ENCODE peak calls at places on chromosomes 1 and 21, in nine cellular contexts. O is stimulated activated effector memory CD8-positive, alpha-beta T cell treated with anti-CD3 and anti-CD28 coated beads, Interleukin-12 subunit alpha, Interleukin-12 subunit beta, amount 100 ng/mL, for 72 hours; J is CD4-positive, CD25-positive, alpha-beta regulatory T cell; Q is GM12865; W is activated T-cell treated with anti-CD3 and anti-CD28 coated beads, Interleukin-2, amount 50 U/mL, for 24 hours; T is AG09319; L is NCI-H1930; E is posterior vena cava; F is stimulated activated CD4-positive, alpha-beta T cell treated with anti-CD3 and anti-CD28 coated beads, TNF-alpha, amount 100 ng/mL, for 48 hours. P is an unnamed sample.
A peak's percentile ranks its signal among the peaks of the same experiment; 100 is the strongest.

GRCh38 chr1:33866286-33866685 is 2.4 kb downstream of the HMGB4 start:
- DNase-seq in Q (no peak), O (no peak), J (no peak), F (no peak), L (no peak), E (no peak), W (no peak), T (peak; percentile 46), P (no peak)

GRCh38 chr1:86649618-86650017 is 54.8 kb upstream of the SH3GLB1 start:
- DNase-seq in O (no peak), J (no peak), L (no peak), F (no peak), Q (no peak), T (no peak), W (no peak), E (no peak), P (no peak)

GRCh38 chr1:89821322-89822108 is 683 bp downstream of the LRRC8D start:
- DNase-seq in T (no peak), W (peak; percentile 80), L (peak; percentile 36), Q (peak; percentile 79), F (peak; percentile 54), E (peak; percentile 86), J (peak; percentile 48), O (peak; percentile 82), P (peak; percentile 69)

GRCh38 chr1:18176619-18177018 is 69.0 kb downstream of the IGSF21 start:
- DNase-seq in J (no peak), F (no peak), W (no peak), L (no peak), E (no peak), T (no peak), Q (no peak), O (no peak), P (no peak)

GRCh38 chr1:52306227-52307006 is 59.6 kb downstream of the CC2D1B start:
- DNase-seq in L (no peak), O (no peak), T (no peak), E (no peak), F (no peak), Q (no peak), W (no peak), J (no peak), P (no peak)

GRCh38 chr1:197614916-197615692 is 160.2 kb downstream of the DENND1B start:
- DNase-seq in F (peak; percentile 9), E (no peak), Q (peak; percentile 52), J (no peak), O (no peak), L (no peak), T (no peak), W (peak; percentile 29), P (peak; percentile 6)

GRCh38 chr1:108130812-108131211 is 69.3 kb downstream of the SLC25A24 start:
- DNase-seq in O (no peak), E (no peak), J (no peak), W (no peak), F (no peak), T (no peak), L (no peak), Q (no peak), P (no peak)

GRCh38 chr1:116711061-116711582 is 43.1 kb upstream of the CD2 start:
- DNase-seq in E (no peak), O (no peak), L (no peak), T (no peak), W (no peak), J (no peak), F (peak; percentile 22), Q (no peak), P (peak; percentile 38)

GRCh38 chr1:77133731-77134358 is 85.4 kb downstream of the PIGK start:
- DNase-seq in T (no peak), W (no peak), J (no peak), E (no peak), O (no peak), Q (no peak), L (no peak), F (no peak), P (no peak)

GRCh38 chr1:160818207-160818935 is 22.4 kb downstream of the LY9 start:
- DNase-seq in W (no peak), Q (no peak), O (no peak), E (no peak), F (no peak), J (no peak), T (no peak), L (no peak), P (no peak)

GRCh38 chr1:45334308-45335245 is 5.4 kb upstream of the TOE1 start:
- DNase-seq in O (no peak), Q (no peak), E (peak; percentile 87), F (no peak), J (no peak), T (no peak), L (no peak), W (no peak), P (no peak)

GRCh38 chr1:150809651-150810050 is 1.6 kb upstream of the CTSK start:
- DNase-seq in W (no peak), E (no peak), Q (no peak), L (no peak), O (no peak), J (no peak), T (no peak), F (no peak), P (no peak)

GRCh38 chr1:186708578-186709203 is 28.5 kb upstream of the PTGS2 start:
- DNase-seq in Q (no peak), F (no peak), W (no peak), J (no peak), O (no peak), T (no peak), E (no peak), L (no peak), P (no peak)

GRCh38 chr1:181777812-181778211 is 283.7 kb downstream of the ZNF648 start:
- DNase-seq in F (no peak), O (no peak), L (no peak), Q (no peak), E (no peak), W (no peak), J (no peak), T (no peak), P (no peak)

GRCh38 chr21:35427320-35428040 is 378.4 kb upstream of the RUNX1 start:
- DNase-seq in J (no peak), T (no peak), O (no peak), F (no peak), Q (no peak), E (peak; percentile 83), W (no peak), L (no peak), P (no peak)

GRCh38 chr1:47703161-47703825 is 265.4 kb downstream of the FOXD2 start:
- DNase-seq in O (no peak), T (no peak), J (no peak), Q (no peak), W (no peak), L (no peak), F (no peak), E (peak; percentile 77), P (no peak)

GRCh38 chr1:160797861-160798273 is 1.9 kb downstream of the LY9 start:
- DNase-seq in E (no peak), Q (peak; percentile 69), T (no peak), O (peak; percentile 68), J (peak; percentile 19), W (peak; percentile 65), F (no peak), L (no peak), P (peak; percentile 54)

GRCh38 chr1:8096105-8097011 is 70.2 kb upstream of the ERRFI1 start:
- DNase-seq in F (no peak), E (no peak), J (no peak), W (no peak), L (no peak), Q (peak; percentile 56), T (no peak), O (no peak), P (no peak)

GRCh38 chr1:192974701-192975100 is 84.5 kb downstream of the UCHL5 start:
- DNase-seq in W (no peak), L (no peak), T (peak; percentile 8), Q (no peak), E (no peak), F (no peak), J (no peak), O (no peak), P (no peak)

GRCh38 chr1:110056776-110057175 is 13.7 kb downstream of the ALX3 start:
- DNase-seq in J (no peak), Q (no peak), E (peak; percentile 80), F (no peak), O (no peak), W (no peak), T (no peak), L (no peak), P (no peak)

GRCh38 chr1:221149111-221149510 is 269.9 kb downstream of the HLX start:
- DNase-seq in O (no peak), E (no peak), Q (no peak), T (no peak), L (no peak), J (no peak), F (no peak), W (no peak), P (no peak)

GRCh38 chr1:219323426-219323825 is 149.7 kb downstream of the LYPLAL1 start:
- DNase-seq in W (no peak), T (no peak), F (no peak), J (no peak), E (no peak), Q (no peak), L (no peak), O (no peak), P (no peak)

GRCh38 chr21:34122047-34122446 is 48.7 kb downstream of the MRPS6 start:
- DNase-seq in O (no peak), J (no peak), E (no peak), Q (no peak), F (no peak), W (no peak), T (no peak), L (no peak), P (no peak)

GRCh38 chr1:67404212-67404620 is 26.0 kb downstream of the SERBP1 start:
- DNase-seq in F (no peak), O (no peak), E (no peak), L (no peak), W (no peak), Q (no peak), J (no peak), T (no peak), P (no peak)

GRCh38 chr1:51203121-51203873 is 32.8 kb upstream of the RNF11 start:
- DNase-seq in F (no peak), W (no peak), L (no peak), Q (peak; percentile 75), E (no peak), T (no peak), J (no peak), O (no peak), P (no peak)